ENCODE peak calls at places on chromosomes 7 and 10, in five cellular contexts. P, U, H, Q and R are unnamed samples.

GRCh38 chr7:30473393-30473775 is 5.2 kb downstream of the NOD1 start:
- DNase-seq in P (no peak), U (no peak), H (no peak), Q (no peak), R (no peak)

GRCh38 chr7:24318326-24318725 is 34.3 kb downstream of the NPY start:
- DNase-seq in P (peak), U (no peak), H (peak), Q (no peak), R (no peak)

GRCh38 chr10:71694039-71694471 is 25.5 kb downstream of the C10orf105 start:
- DNase-seq in P (no peak), U (no peak), H (no peak), Q (no peak), R (no peak)

GRCh38 chr10:119335671-119336353 is 128.4 kb downstream of the GRK5 start:
- DNase-seq in P (peak), U (no peak), H (no peak), Q (no peak), R (no peak)

GRCh38 chr10:51950371-51950995 is 251.1 kb upstream of the CSTF2T start:
- DNase-seq in P (no peak), U (no peak), H (no peak), Q (no peak), R (no peak)

GRCh38 chr7:22911889-22912288 is 89.2 kb upstream of the TOMM7 start:
- DNase-seq in P (no peak), U (no peak), H (no peak), Q (no peak), R (no peak)

GRCh38 chr10:33052915-33053810 is 95.1 kb upstream of the ITGB1 start:
- DNase-seq in P (no peak), U (no peak), H (no peak), Q (no peak), R (no peak)

GRCh38 chr10:47357911-47358310 is 9.7 kb downstream of the RBP3 start:
- DNase-seq in P (no peak), U (no peak), H (no peak), Q (no peak), R (peak)

GRCh38 chr10:90929179-90929578 is 8.3 kb upstream of the ANKRD1 start:
- DNase-seq in P (no peak), U (no peak), H (no peak), Q (no peak), R (no peak)

GRCh38 chr7:73899731-73900142 is 38.8 kb downstream of the TMEM270 start:
- DNase-seq in P (peak), U (no peak), H (no peak), Q (peak), R (peak)

GRCh38 chr7:93515144-93515543 is 59.4 kb downstream of the CALCR start:
- DNase-seq in P (peak), U (peak), H (no peak), Q (no peak), R (no peak)

GRCh38 chr7:122301858-122302745 is 2.4 kb downstream of the FEZF1 start:
- DNase-seq in P (peak), U (no peak), H (no peak), Q (no peak), R (no peak)

DNA sequence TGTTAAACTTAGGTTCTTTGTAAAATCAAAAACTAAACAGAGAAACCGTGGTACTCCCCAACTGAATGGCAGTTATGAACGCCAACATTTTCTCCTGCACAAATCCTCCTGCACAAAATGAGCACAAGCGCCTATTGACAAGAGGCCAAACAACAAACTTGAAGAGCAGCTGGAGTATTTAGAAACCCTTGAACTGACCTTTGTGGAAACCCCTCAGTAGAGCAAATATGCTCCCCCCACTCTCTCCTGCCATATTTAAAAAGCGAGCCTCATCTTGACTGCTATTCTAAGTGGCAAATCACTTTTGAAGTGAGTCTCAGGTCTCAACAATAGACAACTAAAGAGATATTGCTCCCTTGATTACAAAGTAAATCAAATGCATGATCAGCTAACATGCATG is 20.5 kb downstream of the LAMB1 start:
- DNase-seq in P (no peak), U (no peak), H (no peak), Q (no peak), R (no peak)
- H3K4me3 ChIP-seq in P (no peak), U (no peak), H (no peak), Q (no peak), R (no peak)

GRCh38 chr7:42292991-42293521 is 56.0 kb upstream of the GLI3 start:
- DNase-seq in P (no peak), U (peak), H (no peak), Q (no peak), R (no peak)
- H3K4me3 ChIP-seq in P (no peak), U (peak), H (no peak), Q (no peak), R (no peak)

GRCh38 chr7:27209933-27210440 is 10.1 kb upstream of the HOXA13 start:
- DNase-seq in P (no peak), U (no peak), H (no peak), Q (no peak), R (no peak)

GRCh38 chr7:27211694-27212316 is 11.9 kb upstream of the HOXA13 start:
- DNase-seq in P (no peak), U (no peak), H (no peak), Q (no peak), R (no peak)

GRCh38 chr7:27208998-27209397 is 9.1 kb upstream of the HOXA13 start:
- DNase-seq in P (no peak), U (no peak), H (no peak), Q (no peak), R (peak)

GRCh38 chr7:27211084-27211446 is 11.2 kb upstream of the HOXA13 start:
- DNase-seq in P (no peak), U (no peak), H (no peak), Q (no peak), R (no peak)

GRCh38 chr7:27210441-27211083 is 10.7 kb upstream of the HOXA13 start:
- DNase-seq in P (peak), U (no peak), H (peak), Q (no peak), R (peak)
- H3K4me3 ChIP-seq in P (peak), U (no peak), H (no peak), Q (peak), R (peak)

DNA sequence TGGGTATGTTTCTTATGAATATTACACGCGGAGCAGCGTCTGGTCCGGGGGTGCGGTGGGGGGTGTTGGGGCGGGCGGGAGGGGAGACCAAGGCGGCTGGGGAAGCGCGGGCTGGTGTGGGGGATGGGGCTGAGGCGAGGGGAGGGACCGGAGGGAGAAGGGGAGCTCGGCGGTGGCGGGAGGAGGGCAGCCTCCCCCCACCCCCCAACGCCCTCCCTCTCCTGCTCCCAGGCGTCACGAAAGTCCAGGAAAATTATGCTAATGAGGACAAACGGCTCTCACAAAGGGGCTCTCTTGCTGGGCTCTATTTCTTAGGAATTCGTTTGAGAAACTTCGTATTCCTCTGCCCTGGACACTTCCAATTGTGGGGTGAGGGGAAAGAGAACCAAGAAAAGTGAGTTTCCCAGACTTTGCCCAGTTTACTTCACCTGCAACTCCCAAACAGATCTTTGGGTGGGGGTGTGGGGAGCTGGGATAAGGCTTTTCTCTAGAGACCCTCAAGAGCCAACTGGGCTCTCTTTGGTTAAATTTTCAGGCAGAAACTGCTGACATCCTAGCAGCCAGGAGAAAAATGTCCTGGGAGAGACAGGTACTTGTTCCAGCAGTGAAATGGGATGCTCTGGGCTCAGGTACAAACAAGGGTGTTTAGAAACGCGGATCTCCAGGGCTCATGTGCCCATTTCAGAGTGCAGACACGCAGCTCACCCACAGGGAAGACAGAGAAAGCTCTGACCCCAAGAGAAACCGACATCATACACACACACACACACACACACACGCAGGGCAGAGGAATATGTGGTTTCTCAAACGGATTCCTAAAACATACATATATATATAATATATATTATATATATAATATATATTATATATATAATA is 11.7 kb upstream of the HOXA2 start:
- DNase-seq in P (no peak), U (no peak), H (no peak), Q (no peak), R (peak)
- H3K4me3 ChIP-seq in P (no peak), U (no peak), H (no peak), Q (peak), R (peak)

GRCh38 chr7:155534691-155535090 is 11.7 kb downstream of the CNPY1 start:
- DNase-seq in P (no peak), U (no peak), H (no peak), Q (no peak), R (no peak)

GRCh38 chr7:155531686-155532085 is 14.7 kb downstream of the CNPY1 start:
- DNase-seq in P (no peak), U (peak), H (no peak), Q (no peak), R (no peak)

GRCh38 chr7:155532792-155533119 is 13.6 kb downstream of the CNPY1 start:
- DNase-seq in P (no peak), U (no peak), H (no peak), Q (no peak), R (no peak)

GRCh38 chr7:155533120-155533826 is 13.1 kb downstream of the CNPY1 start:
- DNase-seq in P (no peak), U (no peak), H (peak), Q (no peak), R (no peak)

DNA sequence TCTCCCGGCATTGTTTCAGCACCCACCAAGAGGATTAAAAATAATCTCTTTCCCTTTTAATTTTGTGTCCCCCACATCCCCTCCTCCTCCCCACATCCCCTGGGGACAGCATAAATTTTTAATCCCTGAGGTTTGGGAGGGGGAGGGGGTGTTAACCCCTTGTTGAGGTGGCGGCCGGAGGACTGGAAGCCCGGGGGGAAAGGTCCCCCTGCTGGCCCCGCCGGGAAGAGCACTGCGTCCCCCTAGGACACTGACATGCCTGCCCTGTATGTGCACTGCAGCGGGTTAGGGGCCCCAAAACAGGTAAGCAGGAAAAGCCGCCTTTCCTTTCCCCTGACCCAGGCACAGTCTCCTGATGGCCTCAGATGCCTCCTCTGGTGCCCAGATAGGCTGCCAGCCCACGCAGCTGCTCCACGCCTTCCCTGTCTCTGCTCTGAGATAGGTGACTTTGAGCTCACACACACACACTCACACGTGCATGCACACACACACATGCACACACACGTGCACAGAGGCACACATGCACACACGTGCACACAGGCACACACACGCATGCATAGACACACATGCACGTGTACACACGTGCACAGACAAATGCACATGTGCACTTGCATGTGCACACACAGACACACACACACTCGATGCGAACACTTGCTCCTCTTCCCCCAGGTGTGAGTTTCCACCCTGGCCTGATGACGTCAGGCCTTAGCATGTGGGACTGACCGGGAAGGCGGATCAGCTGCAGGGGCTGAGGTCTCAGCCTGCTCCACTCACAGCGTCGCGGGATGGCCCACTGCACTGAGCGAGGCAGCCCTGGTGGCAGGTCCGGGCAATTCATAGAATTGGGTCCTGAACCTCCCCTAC is 12.3 kb downstream of the CNPY1 start:
- DNase-seq in P (peak), U (no peak), H (peak), Q (no peak), R (no peak)
- H3K4me3 ChIP-seq in P (no peak), U (no peak), H (no peak), Q (no peak), R (peak)

DNA sequence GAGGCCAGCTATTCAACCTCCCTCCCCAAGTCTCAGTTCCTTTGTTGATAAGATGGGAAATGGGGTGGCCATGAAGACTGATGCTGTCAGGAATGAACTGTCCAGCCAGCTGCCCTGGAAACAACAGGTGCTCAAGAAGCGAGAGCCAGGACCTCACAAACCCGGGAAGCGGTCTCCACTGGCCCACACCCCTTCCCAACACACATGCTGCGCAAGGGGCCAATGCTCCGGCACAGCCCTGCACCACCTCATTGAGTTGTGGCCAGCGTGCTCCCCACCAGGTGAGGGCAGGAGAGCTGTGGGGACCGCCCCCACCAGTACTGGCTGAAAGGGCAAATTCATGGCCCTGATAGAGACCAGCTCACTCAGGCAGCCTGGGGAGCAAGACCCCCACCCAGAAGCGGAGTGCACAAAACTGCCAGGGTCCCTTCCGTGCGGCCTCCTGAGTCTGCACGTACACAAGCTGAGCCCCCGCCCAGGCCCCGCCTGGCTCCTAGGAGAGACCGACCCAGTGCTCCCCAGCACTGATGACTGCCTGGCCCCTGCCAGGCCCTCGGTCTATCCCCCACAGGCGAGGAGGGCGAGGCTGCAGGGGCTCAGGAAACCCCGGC is 216.6 kb downstream of the MAD1L1 start:
- DNase-seq in P (no peak), U (no peak), H (no peak), Q (no peak), R (peak)
- H3K4me3 ChIP-seq in P (no peak), U (no peak), H (no peak), Q (no peak), R (no peak)

DNA sequence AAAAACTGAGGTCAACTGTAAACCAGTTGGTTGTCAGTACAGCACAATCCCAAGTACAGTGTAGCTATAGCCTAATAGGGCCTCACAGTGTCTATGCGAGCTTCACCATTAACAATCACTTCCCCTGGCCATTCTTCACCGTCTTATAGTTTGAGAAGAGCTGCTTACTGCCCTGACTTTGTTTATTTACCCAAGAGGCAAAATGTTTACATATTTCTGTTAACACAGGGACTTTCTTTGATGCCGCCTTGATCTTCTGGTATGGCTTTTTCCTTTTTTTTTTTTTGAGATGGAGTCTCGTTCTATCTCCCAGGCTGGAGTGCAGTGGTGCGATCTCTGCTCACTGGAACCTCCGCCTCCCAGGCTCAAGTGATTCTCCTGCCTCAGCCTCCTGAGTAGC is 3.3 kb downstream of the MYOF start:
- DNase-seq in P (no peak), U (no peak), H (no peak), Q (no peak), R (no peak)
- H3K4me3 ChIP-seq in P (no peak), U (no peak), H (no peak), Q (peak), R (peak)

GRCh38 chr10:89303161-89303560 is 1.3 kb downstream of the IFIT2 start:
- DNase-seq in P (no peak), U (no peak), H (no peak), Q (no peak), R (no peak)
- H3K4me3 ChIP-seq in P (no peak), U (no peak), H (peak), Q (no peak), R (peak)